ENCODE peak calls at places on chromosomes 6 and 20, in six cellular contexts. W is IMR-90, L is GM12865, H is Daoy, M is SHP77 treated with DMSO at 0.1 percent for 48 hours, I is mucosa of gallbladder. X is an unnamed sample.

GRCh38 chr6:135163440-135163738 is 17.7 kb upstream of the MYB start:
- DNase-seq in W (no peak), L (peak), M (no peak), H (no peak), I (no peak), X (no peak)

GRCh38 chr6:72950114-72950860 is 275.0 kb downstream of the KHDC1L start:
- DNase-seq in H (peak), M (no peak), I (no peak), L (no peak), W (peak), X (peak)

GRCh38 chr6:166625356-166625755 is 1.7 kb downstream of the RPS6KA2 start:
- DNase-seq in H (no peak), L (no peak), W (peak), M (no peak), I (peak), X (no peak)

GRCh38 chr6:17035994-17036393 is 65.9 kb upstream of the STMND1 start:
- DNase-seq in H (no peak), M (no peak), W (no peak), L (no peak), I (no peak), X (no peak)

GRCh38 chr6:39702265-39702664 is 22.9 kb downstream of the KIF6 start:
- DNase-seq in L (no peak), H (no peak), M (no peak), I (no peak), W (no peak), X (no peak)

GRCh38 chr6:158708239-158708638 is 58.4 kb downstream of the SYTL3 start:
- DNase-seq in L (no peak), H (peak), M (no peak), I (peak), W (peak), X (peak)

GRCh38 chr20:19915111-19915798 is 101.9 kb upstream of the NAA20 start:
- DNase-seq in W (no peak), M (no peak), L (peak), I (no peak), H (no peak), X (no peak)

GRCh38 chr20:23356203-23356602 is 5.6 kb downstream of the NXT1 start:
- DNase-seq in W (no peak), H (no peak), L (no peak), I (no peak), M (no peak), X (no peak)

X was measured in Calu3.